ENCODE peak calls at places on chromosomes 3 and 15, in nine cellular contexts. H, Z, J, P, U, W, B, X and C are unnamed samples.

GRCh38 chr15:23648920-23649515 is 1.4 kb upstream of the MAGEL2 start:
- DNase-seq in U (peak; percentile 69), B (no peak), J (no peak), Z (peak; percentile 28), X (no peak), P (no peak), H (peak; percentile 16), W (no peak), C (peak; percentile 39)

GRCh38 chr3:46191730-46192129 is 16.4 kb downstream of the CCR1 start:
- DNase-seq in U (no peak), Z (no peak), B (no peak), J (no peak), H (no peak), X (no peak), W (no peak), P (no peak), C (no peak)

GRCh38 chr3:128009952-128010846 is 42.0 kb upstream of the SEC61A1 start:
- DNase-seq in H (no peak), X (no peak), J (no peak), Z (no peak), U (no peak), W (no peak), B (peak; percentile 50), P (no peak), C (no peak)

GRCh38 chr3:57951106-57951882 is 56.9 kb upstream of the FLNB start:
- DNase-seq in P (no peak), Z (peak; percentile 23), U (peak; percentile 40), X (no peak), J (no peak), W (no peak), H (peak; percentile 53), B (peak; percentile 89), C (peak; percentile 38)

GRCh38 chr15:82538961-82539689 is 1.1 kb downstream of the RPS17 start:
- DNase-seq in B (no peak), P (no peak), Z (peak; percentile 14), X (peak; percentile 30), W (no peak), J (no peak), U (no peak), H (peak; percentile 38), C (no peak)

GRCh38 chr3:377158-377561 is 180.6 kb downstream of the CHL1 start:
- DNase-seq in J (no peak), P (no peak), Z (no peak), U (no peak), H (peak; percentile 74), W (no peak), X (no peak), B (peak; percentile 63), C (no peak)

GRCh38 chr3:17686613-17687012 is 55.8 kb downstream of the TBC1D5 start:
- DNase-seq in Z (no peak), W (no peak), J (no peak), H (peak; percentile 65), X (no peak), U (no peak), B (no peak), P (no peak), C (peak; percentile 8)

GRCh38 chr3:159244927-159245326 is 443.1 kb downstream of the MFSD1 start:
- DNase-seq in H (peak; percentile 66), J (no peak), Z (no peak), X (no peak), B (no peak), P (no peak), U (no peak), W (no peak), C (no peak)

GRCh38 chr3:127955680-127956079 is 40.6 kb downstream of the KBTBD12 start:
- DNase-seq in P (no peak), B (no peak), U (no peak), H (no peak), Z (no peak), W (no peak), X (no peak), J (no peak), C (no peak)

GRCh38 chr3:197549261-197549885 is 6.4 kb downstream of the BDH1 start:
- DNase-seq in P (no peak), Z (no peak), B (no peak), W (no peak), U (no peak), X (no peak), J (no peak), H (no peak), C (no peak)

GRCh38 chr15:49075876-49076275 is 29.6 kb upstream of the SECISBP2L start:
- DNase-seq in X (no peak), H (no peak), P (no peak), B (no peak), Z (no peak), J (no peak), U (no peak), W (no peak), C (no peak)

GRCh38 chr3:197511130-197511529 is 44.6 kb downstream of the BDH1 start:
- DNase-seq in X (no peak), H (no peak), W (no peak), U (no peak), Z (no peak), B (peak; percentile 63), J (no peak), P (no peak), C (no peak)

GRCh38 chr3:66431494-66431893 is 69.3 kb downstream of the LRIG1 start:
- DNase-seq in J (no peak), B (peak; percentile 95), W (no peak), P (no peak), X (no peak), Z (no peak), H (no peak), U (no peak), C (no peak)

GRCh38 chr3:38842266-38842965 is 26.4 kb upstream of the SCN10A start:
- DNase-seq in W (no peak), B (no peak), Z (no peak), H (peak; percentile 61), U (no peak), X (no peak), J (no peak), P (no peak), C (no peak)

GRCh38 chr3:48919215-48920138 is 835 bp downstream of the ARIH2 start:
- DNase-seq in W (peak; percentile 39), Z (peak; percentile 77), J (peak; percentile 34), B (peak; percentile 50), P (peak; percentile 27), X (peak; percentile 67), U (peak; percentile 48), H (peak; percentile 80), C (peak; percentile 52)

GRCh38 chr15:29656636-29657475 is 165.4 kb downstream of the TJP1 start:
- DNase-seq in W (no peak), P (no peak), H (peak; percentile 93), U (peak; percentile 42), Z (no peak), B (no peak), J (no peak), X (no peak), C (peak; percentile 71)

GRCh38 chr3:115092220-115092791 is 54.8 kb downstream of the ZBTB20 start:
- DNase-seq in J (peak; percentile 38), P (peak; percentile 5), X (peak; percentile 62), U (peak; percentile 78), B (peak; percentile 69), H (peak; percentile 63), W (no peak), Z (peak; percentile 70), C (peak; percentile 57)

GRCh38 chr15:87660494-87661129 is 595.9 kb downstream of the NTRK3 start:
- DNase-seq in U (no peak), H (no peak), X (no peak), W (no peak), J (no peak), P (no peak), Z (no peak), B (no peak), C (no peak)

GRCh38 chr15:67110400-67110799 is 45.0 kb downstream of the SMAD3 start:
- DNase-seq in B (no peak), H (no peak), X (no peak), P (no peak), J (no peak), Z (no peak), U (no peak), W (no peak), C (no peak)

GRCh38 chr15:56821721-56822425 is 88.6 kb upstream of the ZNF280D start:
- DNase-seq in J (peak; percentile 15), U (peak; percentile 73), B (peak; percentile 77), H (peak; percentile 58), P (peak; percentile 1), Z (peak; percentile 44), W (no peak), X (peak; percentile 48), C (peak; percentile 71)

GRCh38 chr3:139198929-139199328 is 144.9 kb upstream of the MRPS22 start:
- DNase-seq in J (no peak), B (peak; percentile 8), Z (no peak), P (no peak), H (no peak), U (no peak), W (no peak), X (no peak), C (no peak)

GRCh38 chr15:59420986-59421618 is 16.9 kb upstream of the FAM81A start:
- DNase-seq in H (peak; percentile 87), B (peak; percentile 55), Z (no peak), W (no peak), U (no peak), J (no peak), P (no peak), X (no peak), C (peak; percentile 66)

GRCh38 chr15:55991841-55992768 is 1.3 kb downstream of the NEDD4 start:
- DNase-seq in P (no peak), Z (no peak), H (no peak), W (no peak), J (no peak), U (no peak), X (no peak), B (no peak), C (no peak)

GRCh38 chr15:99365232-99365631 is 114.0 kb downstream of the LRRC28 start:
- DNase-seq in J (no peak), X (no peak), B (no peak), H (no peak), Z (no peak), W (peak; percentile 20), P (no peak), U (no peak), C (no peak)

GRCh38 chr3:129121792-129122696 is at the start of gene RAB43:
- DNase-seq in U (peak; percentile 93), B (peak; percentile 56), X (peak; percentile 72), P (peak; percentile 81), W (peak; percentile 89), Z (peak; percentile 93), H (peak; percentile 98), J (peak; percentile 68), C (peak; percentile 100)

GRCh38 chr15:50519740-50520425 is 26.6 kb downstream of the USP50 start:
- DNase-seq in J (no peak), U (no peak), B (peak; percentile 11), X (no peak), W (no peak), P (no peak), Z (no peak), H (no peak), C (no peak)

GRCh38 chr15:100687532-100688215 is 85.3 kb downstream of the ASB7 start:
- DNase-seq in X (no peak), J (no peak), B (peak; percentile 86), Z (no peak), H (no peak), U (no peak), P (no peak), W (no peak), C (no peak)

GRCh38 chr15:90291679-90292356 is 26.3 kb downstream of the NGRN start:
- DNase-seq in X (no peak), U (peak; percentile 82), J (no peak), Z (peak; percentile 38), B (no peak), H (peak; percentile 18), P (no peak), W (no peak), C (peak; percentile 70)

GRCh38 chr15:85024509-85025336 is 43.1 kb downstream of the PDE8A start:
- DNase-seq in U (no peak), Z (no peak), J (no peak), X (no peak), H (no peak), P (no peak), W (no peak), B (peak; percentile 62), C (no peak)

GRCh38 chr3:127073931-127074820 is 91.3 kb downstream of the PLXNA1 start:
- DNase-seq in J (no peak), P (no peak), Z (no peak), U (no peak), X (no peak), B (no peak), W (no peak), H (no peak), C (no peak)